ENCODE peak calls at places on chromosomes 1 and 21, in eight cellular contexts. H, Y, I, Q, J, D, V and R are unnamed samples.

GRCh38 chr1:214280386-214281029 is 451 bp upstream of the SMYD2 start:
- DNase-seq in J (peak), I (peak), Q (peak), D (peak), H (peak), V (no peak), Y (peak), R (no peak)

GRCh38 chr1:109790735-109791494 is 27.2 kb upstream of the EPS8L3 start:
- DNase-seq in Q (no peak), I (peak), Y (peak), D (peak), J (no peak), V (peak), H (peak), R (no peak)

GRCh38 chr1:86137458-86137857 is 19.1 kb downstream of the COL24A1 start:
- DNase-seq in Q (no peak), J (no peak), D (no peak), V (no peak), Y (no peak), I (no peak), H (peak), R (no peak)

GRCh38 chr1:248852548-248852947 is 6.3 kb downstream of the ZNF692 start:
- DNase-seq in Q (no peak), I (no peak), Y (no peak), H (no peak), J (no peak), D (no peak), V (no peak), R (no peak)

GRCh38 chr1:212819704-212820103 is 27.7 kb downstream of the SPATA45 start:
- DNase-seq in Y (no peak), D (no peak), H (peak), Q (no peak), J (no peak), I (no peak), V (no peak), R (no peak)

GRCh38 chr1:204359474-204360255 is at the start of gene PLEKHA6:
- DNase-seq in Y (no peak), V (no peak), H (peak), J (peak), I (no peak), Q (no peak), D (peak), R (no peak)

GRCh38 chr1:170221031-170221430 is 75.3 kb downstream of the NTMT2 start:
- DNase-seq in Q (no peak), Y (no peak), V (no peak), I (no peak), D (peak), J (no peak), H (no peak), R (peak)

GRCh38 chr1:232891116-232891515 is 59.3 kb upstream of the NTPCR start:
- DNase-seq in Y (no peak), J (no peak), I (no peak), Q (no peak), V (no peak), H (peak), D (no peak), R (no peak)

GRCh38 chr21:39900491-39900890 is 33.3 kb downstream of the PCP4 start:
- DNase-seq in V (no peak), I (no peak), J (no peak), Y (no peak), D (no peak), Q (no peak), H (no peak), R (no peak)

GRCh38 chr1:157490337-157491165 is 61.8 kb downstream of the FCRL5 start:
- DNase-seq in Y (peak), J (no peak), Q (peak), I (peak), H (peak), D (peak), V (peak), R (no peak)

GRCh38 chr1:204617256-204618147 is 68.0 kb downstream of the LRRN2 start:
- DNase-seq in Q (no peak), Y (no peak), D (no peak), H (no peak), I (no peak), J (no peak), V (no peak), R (no peak)

GRCh38 chr1:246724725-246725095 is 501 bp downstream of the SCCPDH start:
- DNase-seq in Y (no peak), H (peak), D (peak), V (no peak), I (no peak), Q (no peak), J (peak), R (no peak)

GRCh38 chr1:226063362-226064167 is 1.0 kb downstream of the H3-3A start:
- DNase-seq in V (no peak), J (peak), Y (peak), I (peak), Q (peak), H (peak), D (peak), R (peak)

GRCh38 chr1:227788279-227789041 is 27.0 kb upstream of the PRSS38 start:
- DNase-seq in I (peak), D (peak), Y (no peak), H (peak), Q (no peak), V (peak), J (peak), R (no peak)

GRCh38 chr21:45575993-45576837 is 34.0 kb upstream of the SLC19A1 start:
- DNase-seq in J (peak), Y (peak), V (no peak), H (no peak), I (peak), D (no peak), Q (no peak), R (no peak)

GRCh38 chr21:46662765-46663500 is 27.5 kb downstream of the PRMT2 start:
- DNase-seq in H (no peak), Q (no peak), Y (no peak), J (no peak), D (no peak), V (no peak), I (no peak), R (no peak)

GRCh38 chr1:183374825-183375224 is 43.4 kb downstream of the NMNAT2 start:
- DNase-seq in I (no peak), J (no peak), Y (no peak), H (no peak), D (no peak), V (no peak), Q (no peak), R (no peak)

GRCh38 chr1:77857557-77857956 is 30.9 kb upstream of the NEXN start:
- DNase-seq in J (no peak), H (no peak), V (no peak), Q (no peak), I (no peak), Y (no peak), D (no peak), R (no peak)

GRCh38 chr1:179867493-179868330 is 9.9 kb downstream of the TOR1AIP2 start:
- DNase-seq in H (peak), V (no peak), I (no peak), J (peak), Q (peak), D (peak), Y (peak), R (no peak)

GRCh38 chr1:116852910-116853309 is 56.8 kb upstream of the PTGFRN start:
- DNase-seq in D (no peak), I (no peak), J (no peak), Y (no peak), Q (no peak), V (no peak), H (no peak), R (no peak)

GRCh38 chr1:3610823-3611169 is 512 bp downstream of the MEGF6 start:
- DNase-seq in V (no peak), Y (no peak), H (no peak), Q (no peak), I (no peak), J (no peak), D (no peak), R (no peak)

GRCh38 chr1:156933136-156933535 is 12.7 kb downstream of the LRRC71 start:
- DNase-seq in J (no peak), H (no peak), I (no peak), D (no peak), V (no peak), Q (no peak), Y (no peak), R (no peak)

GRCh38 chr21:31498985-31499384 is 154.9 kb upstream of the TIAM1 start:
- DNase-seq in Q (no peak), V (no peak), D (no peak), H (peak), J (no peak), I (no peak), Y (no peak), R (no peak)

GRCh38 chr1:212557739-212558664 is 50.6 kb upstream of the ATF3 start:
- DNase-seq in H (peak), I (peak), D (peak), Y (peak), Q (peak), V (no peak), J (no peak), R (peak)

GRCh38 chr1:111888740-111889376 is 100.6 kb downstream of the KCND3 start:
- DNase-seq in D (no peak), V (no peak), Q (no peak), J (no peak), I (no peak), H (peak), Y (no peak), R (no peak)

GRCh38 chr1:160522622-160523345 is at the start of gene SLAMF6:
- DNase-seq in Y (peak), J (no peak), H (peak), I (peak), D (no peak), V (no peak), Q (no peak), R (no peak)

GRCh38 chr21:20999567-21000169 is 1.5 kb downstream of the NCAM2 start:
- DNase-seq in V (no peak), J (no peak), H (peak), Y (no peak), I (no peak), D (peak), Q (no peak), R (no peak)

GRCh38 chr1:193827516-193827915 is 641.1 kb upstream of the B3GALT2 start:
- DNase-seq in Q (no peak), D (no peak), H (no peak), I (no peak), Y (no peak), V (no peak), J (no peak), R (no peak)

GRCh38 chr1:6795661-6796060 is 10.4 kb downstream of the CAMTA1 start:
- DNase-seq in H (no peak), Y (no peak), D (no peak), J (no peak), V (no peak), Q (no peak), I (no peak), R (no peak)

GRCh38 chr1:53324728-53325297 is 3.1 kb downstream of the LRP8 start:
- DNase-seq in Y (no peak), V (no peak), J (no peak), H (peak), Q (no peak), D (no peak), I (peak), R (no peak)

GRCh38 chr1:113557176-113557575 is 166.9 kb downstream of the MAGI3 start:
- DNase-seq in D (no peak), I (no peak), V (no peak), J (no peak), H (no peak), Q (no peak), Y (no peak), R (no peak)

GRCh38 chr21:41402231-41402630 is 23.8 kb upstream of the MX1 start:
- DNase-seq in J (no peak), D (no peak), Q (no peak), Y (no peak), H (no peak), I (no peak), V (no peak), R (no peak)

GRCh38 chr1:3691421-3692204 is 39.3 kb downstream of the TP73 start:
- DNase-seq in V (no peak), Y (no peak), D (no peak), H (peak), J (no peak), Q (no peak), I (no peak), R (no peak)

GRCh38 chr1:243890576-243890975 is 40.5 kb upstream of the AKT3 start:
- DNase-seq in J (no peak), Q (no peak), I (no peak), Y (no peak), H (no peak), D (no peak), V (no peak), R (no peak)

GRCh38 chr1:229434005-229434640 is at the start of gene ACTA1:
- DNase-seq in Y (no peak), J (no peak), Q (no peak), D (no peak), H (no peak), I (no peak), V (no peak), R (no peak)

GRCh38 chr1:22225858-22226584 is 83.1 kb upstream of the WNT4 start:
- DNase-seq in Q (no peak), J (no peak), V (no peak), Y (no peak), D (no peak), I (no peak), H (peak), R (no peak)

GRCh38 chr1:15771836-15772516 is 13.4 kb downstream of the FBLIM1 start:
- DNase-seq in Q (no peak), V (no peak), J (no peak), H (no peak), Y (no peak), I (no peak), D (no peak), R (no peak)

GRCh38 chr1:101820080-101820479 is 176.6 kb downstream of the OLFM3 start:
- DNase-seq in I (no peak), J (no peak), V (peak), H (peak), Q (no peak), Y (no peak), D (no peak), R (no peak)

GRCh38 chr21:33433425-33434114 is 30.4 kb downstream of the IFNGR2 start:
- DNase-seq in Y (peak), I (no peak), H (peak), Q (no peak), V (no peak), J (peak), D (no peak), R (no peak)
- TF ChIP-seq POLR2A in Y (no peak), I (no peak), H (no peak), Q (no peak), V (no peak), J (no peak), D (no peak), R (no peak)

GRCh38 chr1:25341746-25342145 is 3.6 kb downstream of the TMEM50A start:
- DNase-seq in V (no peak), H (no peak), D (peak), I (no peak), Q (no peak), Y (no peak), J (no peak), R (no peak)

GRCh38 chr1:25343872-25344271 is 5.7 kb downstream of the TMEM50A start:
- DNase-seq in I (no peak), V (peak), H (no peak), D (no peak), Y (no peak), J (no peak), Q (no peak), R (no peak)

GRCh38 chr1:25342846-25343245 is 4.7 kb downstream of the TMEM50A start:
- DNase-seq in H (no peak), I (no peak), J (no peak), Y (no peak), V (no peak), D (no peak), Q (no peak), R (no peak)

DNA sequence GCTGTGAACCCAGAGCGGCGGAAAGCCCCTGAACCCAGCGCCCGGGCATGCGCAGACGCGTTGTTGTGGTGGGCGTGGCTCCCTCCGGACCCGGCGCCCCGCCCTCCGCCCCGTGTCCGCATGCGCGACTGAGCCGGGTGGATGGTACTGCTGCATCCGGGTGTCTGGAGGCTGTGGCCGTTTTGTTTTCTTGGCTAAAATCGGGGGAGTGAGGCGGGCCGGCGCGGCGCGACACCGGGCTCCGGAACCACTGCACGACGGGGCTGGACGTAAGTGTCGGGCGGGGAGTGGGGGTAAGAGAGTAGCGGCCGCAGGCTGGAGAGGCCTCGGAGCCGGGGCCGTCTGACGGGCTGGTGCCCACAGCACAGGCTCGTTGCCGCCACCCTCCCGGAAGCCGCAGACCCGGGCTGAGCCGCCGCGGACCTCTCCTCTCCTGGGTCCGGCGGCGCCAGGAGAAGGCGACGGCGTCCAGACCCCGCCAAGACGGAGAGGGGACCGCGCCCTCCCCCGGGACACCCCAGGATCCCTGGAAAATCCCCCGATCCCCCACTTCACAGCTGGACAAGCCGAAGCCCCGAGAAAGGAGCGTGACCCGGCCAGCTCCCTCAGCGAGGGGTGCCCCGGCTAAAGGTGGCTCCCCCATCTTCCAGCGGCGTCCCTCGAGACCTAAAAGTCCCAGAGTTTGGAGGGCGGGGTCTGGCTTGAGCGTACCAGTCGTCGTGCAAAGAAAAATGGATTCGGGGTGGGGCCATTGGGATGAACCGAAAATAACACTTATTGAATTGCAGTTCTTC is at the start of gene TMEM50A:
- DNase-seq in I (peak), V (peak), J (peak), H (peak), Y (peak), D (peak), Q (peak), R (peak)
- TF ChIP-seq POLR2A in I (peak), V (no peak), J (peak), H (peak), Y (peak), D (peak), Q (peak), R (peak)

DNA sequence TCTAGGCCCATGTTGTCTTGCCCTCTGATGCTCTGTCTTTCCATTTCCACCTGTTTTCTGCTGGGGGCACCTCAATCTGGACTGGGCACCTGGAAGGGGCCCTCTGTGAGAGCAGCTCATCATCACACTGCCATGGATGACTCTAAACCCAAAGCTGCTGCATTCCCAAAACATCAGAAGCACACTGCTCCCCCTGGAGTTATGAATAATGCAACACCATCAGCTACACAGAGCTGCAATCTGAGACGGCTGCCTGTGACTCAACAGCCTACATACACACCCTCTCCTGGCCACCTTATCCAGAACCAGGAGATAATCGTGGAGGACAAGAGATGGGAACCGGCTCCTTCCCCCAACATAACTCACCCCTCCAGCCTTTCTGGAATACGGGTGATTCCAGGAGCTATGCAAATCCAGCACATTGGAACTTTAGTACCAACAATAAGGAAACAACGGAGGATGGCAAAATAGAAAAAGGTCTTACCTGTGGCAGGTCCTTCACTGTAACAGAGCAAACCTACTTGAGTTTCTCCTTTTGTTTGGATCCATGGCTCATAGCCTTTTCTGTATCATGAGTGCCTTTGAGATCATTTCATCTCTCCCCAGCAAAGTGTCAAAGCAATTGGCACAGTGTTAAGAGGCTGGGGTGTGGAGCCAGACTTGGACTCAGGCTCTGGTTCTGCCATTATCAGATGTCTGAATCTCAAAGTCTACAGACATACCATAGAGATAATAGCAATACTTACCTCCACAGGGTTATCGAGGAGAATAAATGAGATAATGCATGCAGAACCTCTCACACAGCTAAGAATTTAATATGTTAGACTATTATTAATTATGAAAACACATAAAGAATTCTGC is 29.3 kb downstream of the AK2 start:
- DNase-seq in J (no peak), H (peak), Y (peak), V (peak), D (no peak), I (no peak), Q (peak), R (peak)
- TF ChIP-seq POLR2A in J (no peak), H (no peak), Y (no peak), V (no peak), D (no peak), I (no peak), Q (no peak), R (no peak)

DNA sequence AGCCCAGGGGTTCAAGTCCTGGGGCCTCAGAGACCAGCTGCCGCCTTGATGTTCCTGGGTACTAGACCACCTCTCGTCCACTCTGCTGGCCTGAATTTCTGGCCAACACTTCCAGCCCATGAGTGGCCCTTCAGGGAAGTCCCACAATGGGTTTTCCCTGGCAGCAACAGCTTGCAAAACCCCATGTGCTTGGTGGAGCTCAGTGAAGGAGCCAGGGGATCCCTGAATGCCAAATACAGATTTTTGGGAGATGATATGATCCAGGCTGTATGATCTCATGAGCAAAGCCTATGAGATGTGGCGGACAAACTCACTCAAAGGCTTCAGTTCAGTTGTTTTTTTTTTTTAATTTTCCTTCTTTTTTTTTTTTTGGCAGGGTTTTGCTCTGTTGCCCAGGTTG is 9.6 kb upstream of the RASSF5 start:
- DNase-seq in H (no peak), Q (no peak), I (no peak), D (no peak), Y (no peak), J (no peak), V (no peak), R (no peak)
- TF ChIP-seq POLR2A in H (no peak), Q (no peak), I (no peak), D (no peak), Y (no peak), J (no peak), V (no peak), R (no peak)

GRCh38 chr1:54542120-54542961 is 5.7 kb upstream of the ACOT11 start:
- DNase-seq in V (peak), D (peak), J (peak), H (peak), I (peak), Q (peak), Y (peak), R (no peak)
- TF ChIP-seq POLR2A in V (no peak), D (peak), J (no peak), H (peak), I (no peak), Q (peak), Y (peak), R (no peak)